ENCODE peak calls at places on chromosomes 4 and X, in four cellular contexts. S is epithelial cell of esophagus, W is bronchial epithelial cell, T is T-helper 1 cell. J is an unnamed sample.

GRCh38 chrX:133813991-133814390 is 171.4 kb downstream of the GPC3 start:
- DNase-seq in S (no peak), W (no peak), T (no peak), J (no peak)

GRCh38 chrX:115561605-115562491 is 874 bp downstream of the PLS3 start:
- DNase-seq in S (peak; percentile 34), W (peak; percentile 16), T (no peak), J (peak; percentile 79)

GRCh38 chrX:786441-786881 is 155.9 kb downstream of the SHOX start:
- DNase-seq in S (no peak), W (no peak), T (no peak), J (no peak)

GRCh38 chr4:173009129-173009823 is 159.3 kb upstream of the GALNT7 start:
- DNase-seq in S (no peak), W (no peak), T (no peak), J (peak; percentile 19)

GRCh38 chr4:86500527-86500926 is 93.6 kb upstream of the PTPN13 start:
- DNase-seq in S (peak; percentile 44), W (peak; percentile 55), T (no peak), J (peak; percentile 6)

GRCh38 chrX:12497832-12498591 is 293.2 kb upstream of the PRPS2 start:
- DNase-seq in S (no peak), W (no peak), T (no peak), J (peak; percentile 24)

GRCh38 chr4:107913283-107913899 is 18.0 kb upstream of the CYP2U1 start:
- DNase-seq in S (peak; percentile 83), W (peak; percentile 76), T (peak; percentile 57), J (peak; percentile 72)

GRCh38 chrX:41482153-41482850 is 35.2 kb downstream of the NYX start:
- DNase-seq in S (no peak), W (no peak), T (no peak), J (no peak)

GRCh38 chr4:24396988-24397387 is 187.4 kb downstream of the DHX15 start:
- DNase-seq in S (no peak), W (no peak), T (no peak), J (no peak)

J was measured in DMS53.